ENCODE peak calls at places on chromosomes 3 and 15, in five cellular contexts. One of them, this sample, is unnamed.
A peak's percentile ranks its signal among the peaks of the same experiment; 100 is the strongest.

GRCh38 chr3:135141092-135141491 is 346.0 kb downstream of the EPHB1 start:
- DNase-seq in astrocyte of the cerebellum: no peak
- DNase-seq in epithelial cell of esophagus: no peak
- DNase-seq in neural crest cell: no peak
- DNase-seq in foreskin fibroblast: no peak
- DNase-seq in this sample: no peak

GRCh38 chr3:134353171-134353825 is 20.9 kb downstream of the AMOTL2 start:
- DNase-seq in epithelial cell of esophagus: no peak
- DNase-seq in neural crest cell: no peak
- DNase-seq in foreskin fibroblast: peak; percentile 56
- DNase-seq in astrocyte of the cerebellum: no peak
- DNase-seq in this sample: no peak

GRCh38 chr3:5479229-5479799 is 291.8 kb downstream of the EDEM1 start:
- DNase-seq in neural crest cell: no peak
- DNase-seq in foreskin fibroblast: no peak
- DNase-seq in epithelial cell of esophagus: peak; percentile 70
- DNase-seq in astrocyte of the cerebellum: no peak
- DNase-seq in this sample: no peak

GRCh38 chr3:153162513-153163348 is 705 bp downstream of the RAP2B start:
- DNase-seq in epithelial cell of esophagus: peak; percentile 48
- DNase-seq in astrocyte of the cerebellum: no peak
- DNase-seq in neural crest cell: peak; percentile 34
- DNase-seq in foreskin fibroblast: peak; percentile 59
- DNase-seq in this sample: no peak

GRCh38 chr3:44984335-44984734 is 8.3 kb downstream of the EXOSC7 start:
- DNase-seq in astrocyte of the cerebellum: no peak
- DNase-seq in neural crest cell: no peak
- DNase-seq in foreskin fibroblast: no peak
- DNase-seq in epithelial cell of esophagus: no peak
- DNase-seq in this sample: no peak

GRCh38 chr3:190249414-190249813 is 72.8 kb downstream of the CLDN1 start:
- DNase-seq in astrocyte of the cerebellum: no peak
- DNase-seq in epithelial cell of esophagus: no peak
- DNase-seq in neural crest cell: no peak
- DNase-seq in foreskin fibroblast: no peak
- DNase-seq in this sample: no peak

GRCh38 chr15:33104276-33104675 is 90.2 kb downstream of the FMN1 start:
- DNase-seq in astrocyte of the cerebellum: peak; percentile 37
- DNase-seq in neural crest cell: no peak
- DNase-seq in epithelial cell of esophagus: peak; percentile 39
- DNase-seq in foreskin fibroblast: peak; percentile 90
- DNase-seq in this sample: no peak

GRCh38 chr15:76177491-76178040 is 117.8 kb downstream of the TMEM266 start:
- DNase-seq in epithelial cell of esophagus: peak; percentile 87
- DNase-seq in foreskin fibroblast: peak; percentile 97
- DNase-seq in astrocyte of the cerebellum: no peak
- DNase-seq in neural crest cell: no peak
- DNase-seq in this sample: no peak

GRCh38 chr3:25354071-25354470 is 74.0 kb upstream of the RARB start:
- DNase-seq in astrocyte of the cerebellum: peak; percentile 5
- DNase-seq in foreskin fibroblast: no peak
- DNase-seq in epithelial cell of esophagus: no peak
- DNase-seq in neural crest cell: no peak
- DNase-seq in this sample: no peak

GRCh38 chr3:177934001-177934891 is 602.0 kb upstream of the KCNMB2 start:
- DNase-seq in astrocyte of the cerebellum: peak; percentile 24
- DNase-seq in neural crest cell: no peak
- DNase-seq in epithelial cell of esophagus: no peak
- DNase-seq in foreskin fibroblast: peak; percentile 60
- DNase-seq in this sample: no peak

GRCh38 chr3:15051531-15051930 is 13.6 kb downstream of the MRPS25 start:
- DNase-seq in foreskin fibroblast: peak; percentile 56
- DNase-seq in epithelial cell of esophagus: peak; percentile 62
- DNase-seq in astrocyte of the cerebellum: no peak
- DNase-seq in neural crest cell: peak; percentile 46
- DNase-seq in this sample: no peak
- TF ChIP-seq CTCF in foreskin fibroblast: peak; percentile 60
- TF ChIP-seq CTCF in epithelial cell of esophagus: peak; percentile 73
- TF ChIP-seq CTCF in astrocyte of the cerebellum: peak; percentile 72
- TF ChIP-seq CTCF in neural crest cell: peak; percentile 65
- TF ChIP-seq CTCF in this sample: peak; percentile 51

GRCh38 chr3:150508401-150508800 is 37.9 kb downstream of the SERP1 start:
- DNase-seq in epithelial cell of esophagus: peak; percentile 43
- DNase-seq in foreskin fibroblast: no peak
- DNase-seq in neural crest cell: no peak
- DNase-seq in astrocyte of the cerebellum: no peak
- DNase-seq in this sample: no peak

GRCh38 chr3:150497956-150498355 is 48.3 kb downstream of the SERP1 start:
- DNase-seq in foreskin fibroblast: peak; percentile 41
- DNase-seq in astrocyte of the cerebellum: no peak
- DNase-seq in neural crest cell: no peak
- DNase-seq in epithelial cell of esophagus: peak; percentile 63
- DNase-seq in this sample: no peak

GRCh38 chr3:150504473-150504872 is 41.8 kb downstream of the SERP1 start:
- DNase-seq in astrocyte of the cerebellum: no peak
- DNase-seq in neural crest cell: no peak
- DNase-seq in epithelial cell of esophagus: no peak
- DNase-seq in foreskin fibroblast: peak; percentile 18
- DNase-seq in this sample: no peak

GRCh38 chr3:150503402-150504099 is 42.7 kb downstream of the SERP1 start:
- DNase-seq in astrocyte of the cerebellum: no peak
- DNase-seq in neural crest cell: no peak
- DNase-seq in foreskin fibroblast: no peak
- DNase-seq in epithelial cell of esophagus: no peak
- DNase-seq in this sample: no peak
- TF ChIP-seq CTCF in astrocyte of the cerebellum: no peak
- TF ChIP-seq CTCF in neural crest cell: no peak
- TF ChIP-seq CTCF in foreskin fibroblast: no peak
- TF ChIP-seq CTCF in epithelial cell of esophagus: no peak
- TF ChIP-seq CTCF in this sample: no peak

DNA sequence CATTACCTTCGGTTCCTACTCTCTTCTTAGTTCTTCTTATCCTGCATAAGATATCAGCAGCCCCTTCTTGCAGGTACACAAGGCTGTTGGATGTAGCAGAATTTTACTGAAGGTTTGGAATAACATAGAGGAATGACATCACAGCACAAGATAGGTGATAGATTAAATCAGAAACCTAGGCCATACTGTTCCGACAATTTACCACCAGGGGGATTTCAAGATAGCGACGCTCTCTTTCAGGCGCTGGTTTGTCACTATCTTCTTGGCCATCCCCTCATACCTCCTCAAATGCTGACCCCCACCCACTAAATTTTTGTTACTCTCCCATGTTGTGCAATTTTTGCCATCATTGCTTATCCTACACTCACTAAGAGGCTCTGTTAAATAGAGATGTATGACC is 3.5 kb downstream of the SIDT1 start:
- DNase-seq in neural crest cell: no peak
- DNase-seq in epithelial cell of esophagus: peak; percentile 18
- DNase-seq in foreskin fibroblast: no peak
- DNase-seq in astrocyte of the cerebellum: no peak
- DNase-seq in this sample: no peak
- TF ChIP-seq CTCF in neural crest cell: peak; percentile 55
- TF ChIP-seq CTCF in epithelial cell of esophagus: peak; percentile 23
- TF ChIP-seq CTCF in foreskin fibroblast: no peak
- TF ChIP-seq CTCF in astrocyte of the cerebellum: peak; percentile 15
- TF ChIP-seq CTCF in this sample: no peak

DNA sequence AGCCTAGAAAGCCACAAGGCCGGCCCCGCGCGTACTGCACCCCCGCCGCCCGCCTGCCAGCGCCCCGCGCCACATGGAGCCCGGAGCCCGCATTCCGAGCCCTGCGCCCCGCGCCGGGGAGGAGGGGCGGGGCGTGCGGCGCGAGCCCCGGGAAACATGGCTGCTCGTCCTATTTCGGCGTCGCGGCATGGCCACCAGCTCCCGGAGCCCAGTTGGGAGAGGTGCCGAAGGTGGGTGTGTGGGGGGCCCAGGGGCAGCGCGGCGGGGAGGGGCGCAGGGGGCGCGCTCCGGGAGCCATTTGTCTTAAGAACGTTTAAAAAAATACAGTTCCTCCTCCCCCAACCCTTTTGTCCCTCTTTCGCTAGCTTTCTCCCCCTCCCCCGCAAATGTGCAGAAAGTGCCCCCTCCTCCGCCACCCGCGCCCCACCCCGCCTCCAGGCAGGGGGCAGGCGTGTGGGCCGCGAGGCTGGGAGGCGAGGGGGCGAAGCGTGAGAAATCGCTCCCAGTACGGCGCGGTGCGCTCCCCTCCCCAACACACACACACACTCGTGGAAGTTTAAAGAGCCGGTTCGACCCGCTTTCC is 2.5 kb downstream of the ANP32A start:
- DNase-seq in neural crest cell: peak; percentile 56
- DNase-seq in astrocyte of the cerebellum: no peak
- DNase-seq in foreskin fibroblast: peak; percentile 84
- DNase-seq in epithelial cell of esophagus: peak; percentile 51
- DNase-seq in this sample: peak; percentile 89
- TF ChIP-seq CTCF in neural crest cell: peak; percentile 39
- TF ChIP-seq CTCF in astrocyte of the cerebellum: no peak
- TF ChIP-seq CTCF in foreskin fibroblast: no peak
- TF ChIP-seq CTCF in epithelial cell of esophagus: no peak
- TF ChIP-seq CTCF in this sample: no peak

GRCh38 chr15:31365655-31366127 is 39.1 kb downstream of the KLF13 start:
- DNase-seq in foreskin fibroblast: peak; percentile 96
- DNase-seq in neural crest cell: peak; percentile 35
- DNase-seq in astrocyte of the cerebellum: peak; percentile 31
- DNase-seq in epithelial cell of esophagus: peak; percentile 84
- DNase-seq in this sample: no peak
- TF ChIP-seq CTCF in foreskin fibroblast: peak; percentile 36
- TF ChIP-seq CTCF in neural crest cell: peak; percentile 46
- TF ChIP-seq CTCF in astrocyte of the cerebellum: peak; percentile 28
- TF ChIP-seq CTCF in epithelial cell of esophagus: peak; percentile 47
- TF ChIP-seq CTCF in this sample: no peak

GRCh38 chr3:42191443-42191747 is 74.6 kb downstream of the CCK start:
- DNase-seq in neural crest cell: no peak
- DNase-seq in foreskin fibroblast: no peak
- DNase-seq in epithelial cell of esophagus: no peak
- DNase-seq in astrocyte of the cerebellum: no peak
- DNase-seq in this sample: no peak
- TF ChIP-seq CTCF in neural crest cell: peak; percentile 40
- TF ChIP-seq CTCF in foreskin fibroblast: no peak
- TF ChIP-seq CTCF in epithelial cell of esophagus: no peak
- TF ChIP-seq CTCF in astrocyte of the cerebellum: no peak
- TF ChIP-seq CTCF in this sample: peak; percentile 8